ENCODE peak calls at places on chromosomes 11 and 22, in nine cellular contexts. T is stomach; W is K562; H is lower leg skin; R is H7; V is bronchial epithelial cell; A is transverse colon; C is retinal pigment epithelial cell; Y is naive thymus-derived CD4-positive, alpha-beta T cell. B is an unnamed sample.

GRCh38 chr11:118615996-118616395 is 8.6 kb downstream of the PHLDB1 start:
- DNase-seq in T (no peak), V (no peak), Y (no peak), C (no peak), H (no peak), R (no peak), A (no peak), W (no peak), B (no peak)

GRCh38 chr11:118287006-118287405 is 17.5 kb upstream of the CD3E start:
- DNase-seq in A (no peak), W (no peak), Y (no peak), H (no peak), T (no peak), V (peak; percentile 54), C (no peak), R (no peak), B (no peak)

GRCh38 chr22:43988116-43988817 is 33.0 kb downstream of the SAMM50 start:
- DNase-seq in V (no peak), W (no peak), A (no peak), C (no peak), Y (no peak), H (no peak), R (no peak), T (no peak), B (no peak)

GRCh38 chr22:50173221-50173982 is 2.9 kb downstream of the PANX2 start:
- DNase-seq in R (no peak), V (no peak), H (no peak), A (peak; percentile 31), W (no peak), C (no peak), Y (no peak), T (no peak), B (no peak)

GRCh38 chr22:48659393-48659792 is 1168.3 kb downstream of the BRD1 start:
- DNase-seq in A (no peak), W (no peak), H (no peak), C (no peak), V (no peak), T (no peak), Y (no peak), R (peak; percentile 68), B (no peak)

GRCh38 chr22:29096736-29097669 is 24.2 kb downstream of the KREMEN1 start:
- DNase-seq in V (peak; percentile 13), R (peak; percentile 31), C (no peak), Y (no peak), W (peak; percentile 21), T (peak; percentile 64), H (no peak), A (no peak), B (no peak)

GRCh38 chr22:21587803-21588611 is 20.5 kb downstream of the UBE2L3 start:
- DNase-seq in V (no peak), T (no peak), Y (no peak), R (peak; percentile 14), A (peak; percentile 22), W (no peak), C (no peak), H (no peak), B (no peak)

GRCh38 chr11:86990520-86990919 is 35.3 kb upstream of the FZD4 start:
- DNase-seq in T (no peak), A (no peak), H (no peak), V (peak; percentile 86), Y (no peak), W (no peak), C (peak; percentile 97), R (peak; percentile 55), B (no peak)

GRCh38 chr11:115112779-115113178 is 391.4 kb downstream of the CADM1 start:
- DNase-seq in A (no peak), V (no peak), T (no peak), Y (no peak), H (no peak), R (no peak), C (no peak), W (no peak), B (no peak)

GRCh38 chr11:1305063-1305495 is 4.4 kb downstream of the TOLLIP start:
- DNase-seq in H (no peak), C (no peak), A (no peak), R (no peak), Y (no peak), V (no peak), W (no peak), T (peak; percentile 24), B (no peak)
- H3K4me3 ChIP-seq in H (no peak overlapping the region), C (no peak overlapping the region), A (no peak overlapping the region), R (no peak overlapping the region), Y (no peak overlapping the region), V (no peak overlapping the region), W (no peak overlapping the region), T (no peak overlapping the region), B (no peak overlapping the region)

DNA sequence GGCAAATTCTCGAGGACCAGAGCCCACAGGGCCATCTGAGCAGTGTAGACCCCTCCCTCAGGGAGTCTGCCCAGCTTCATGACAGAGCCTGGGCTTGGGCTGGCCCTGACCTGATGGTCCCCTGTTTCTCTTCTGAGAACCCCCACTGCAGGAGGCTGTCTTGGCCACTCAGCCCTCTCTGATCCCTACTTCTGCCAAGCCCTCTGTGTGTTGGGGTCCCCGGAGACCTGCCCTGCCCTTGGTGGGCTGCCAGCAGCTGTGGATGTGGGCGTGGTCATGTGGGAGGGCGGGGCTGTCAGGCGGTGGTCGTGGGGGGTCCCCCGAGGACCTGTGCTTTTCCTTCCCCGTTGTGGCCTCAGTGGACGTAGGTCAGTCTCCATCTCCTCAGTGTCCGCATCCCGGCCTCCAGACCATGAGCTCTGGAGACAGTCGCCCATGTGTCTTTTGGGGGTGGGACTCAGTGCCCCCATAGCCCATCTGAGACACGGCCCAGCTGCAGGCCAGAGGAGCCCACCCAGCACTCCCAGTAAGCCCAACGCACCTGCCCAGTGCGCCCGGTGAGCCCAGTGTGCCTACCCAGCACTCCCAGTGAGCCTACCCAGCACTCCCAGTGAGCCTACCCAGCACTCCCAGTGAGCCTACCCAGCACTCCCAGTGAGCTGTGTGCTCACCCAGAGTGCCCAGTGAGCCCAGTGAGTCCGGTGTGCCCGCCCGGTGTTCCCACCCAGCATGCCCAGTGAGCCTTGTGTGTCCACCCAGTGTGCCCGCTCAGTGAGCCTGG is 409.2 kb downstream of the TBC1D22A start:
- DNase-seq in R (no peak), C (no peak), T (no peak), H (no peak), Y (no peak), A (peak; percentile 4), W (no peak), V (no peak), B (no peak)
- H3K4me3 ChIP-seq in R (no peak overlapping the region), C (no peak overlapping the region), T (no peak overlapping the region), H (no peak overlapping the region), Y (no peak overlapping the region), A (no peak overlapping the region), W (no peak overlapping the region), V (no peak overlapping the region), B (no peak overlapping the region)

GRCh38 chr11:65945941-65946558 is 770 bp downstream of the TSGA10IP start:
- DNase-seq in Y (no peak), V (no peak), W (no peak), H (no peak), T (no peak), A (no peak), C (no peak), R (peak; percentile 80), B (no peak)

GRCh38 chr11:65947603-65948125 is 2.4 kb downstream of the TSGA10IP start:
- DNase-seq in V (no peak), T (no peak), H (no peak), R (no peak), W (no peak), C (no peak), A (no peak), Y (no peak), B (no peak)

GRCh38 chr11:65947133-65947532 is 1.9 kb downstream of the TSGA10IP start:
- DNase-seq in A (no peak), H (no peak), W (no peak), C (no peak), T (no peak), V (no peak), R (peak; percentile 81), Y (no peak), B (no peak)

GRCh38 chr11:65945430-65945911 is at the start of gene TSGA10IP:
- DNase-seq in A (no peak), Y (no peak), C (no peak), V (no peak), W (no peak), H (no peak), R (peak; percentile 93), T (no peak), B (no peak)

DNA sequence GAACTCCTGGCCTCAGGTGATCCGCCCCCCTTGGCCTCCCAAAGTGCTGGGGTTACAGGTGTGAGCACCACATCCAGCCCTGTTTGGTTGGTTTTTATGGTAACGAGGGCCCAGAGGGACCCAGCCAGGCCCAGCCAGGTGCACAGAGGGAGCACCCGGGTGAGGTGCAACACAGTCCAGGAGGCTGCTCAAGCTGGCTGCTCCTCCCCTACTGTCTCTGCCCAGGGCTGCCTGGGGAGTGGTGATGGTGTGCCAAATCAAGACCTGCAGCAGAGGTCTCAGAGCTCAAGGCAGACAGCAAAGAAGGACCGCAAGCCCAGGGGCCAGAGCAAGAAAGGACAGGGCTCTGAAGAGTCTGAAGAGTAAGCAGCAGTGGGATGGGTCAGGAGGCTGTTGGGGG is 1.4 kb downstream of the TSGA10IP start:
- DNase-seq in T (no peak), W (no peak), A (no peak), C (no peak), V (no peak), R (peak; percentile 65), Y (no peak), H (no peak), B (no peak)
- H3K4me3 ChIP-seq in T (no peak overlapping the region), W (no peak overlapping the region), A (no peak overlapping the region), C (no peak overlapping the region), V (no peak overlapping the region), R (no peak overlapping the region), Y (no peak overlapping the region), H (no peak overlapping the region), B (no peak overlapping the region)

DNA sequence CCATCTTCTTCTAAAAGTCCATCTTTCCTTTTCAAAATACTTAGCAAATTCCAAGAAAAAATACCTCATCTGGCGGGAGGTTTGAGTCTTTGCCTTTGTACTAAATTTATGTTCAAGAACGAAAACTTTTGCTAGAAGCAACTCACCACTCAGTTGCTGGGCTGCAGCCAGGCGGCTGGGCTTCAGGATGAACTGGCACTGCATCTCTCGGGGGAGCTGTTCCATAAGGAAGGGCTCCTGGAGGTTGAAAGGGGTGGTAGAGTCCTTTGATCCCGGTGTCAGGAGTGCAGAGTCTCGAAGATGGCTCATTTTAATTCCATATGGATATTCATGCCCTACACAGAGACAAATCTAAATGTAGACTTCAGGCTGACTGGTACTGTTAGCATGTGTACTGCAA is 105.8 kb downstream of the ARHGAP20 start:
- DNase-seq in H (no peak), R (peak; percentile 57), W (no peak), T (no peak), V (no peak), C (no peak), Y (no peak), A (no peak), B (no peak)
- H3K4me3 ChIP-seq in H (no peak overlapping the region), R (no peak overlapping the region), W (no peak overlapping the region), T (no peak overlapping the region), V (no peak overlapping the region), C (no peak overlapping the region), Y (no peak overlapping the region), A (no peak overlapping the region), B (no peak overlapping the region)

DNA sequence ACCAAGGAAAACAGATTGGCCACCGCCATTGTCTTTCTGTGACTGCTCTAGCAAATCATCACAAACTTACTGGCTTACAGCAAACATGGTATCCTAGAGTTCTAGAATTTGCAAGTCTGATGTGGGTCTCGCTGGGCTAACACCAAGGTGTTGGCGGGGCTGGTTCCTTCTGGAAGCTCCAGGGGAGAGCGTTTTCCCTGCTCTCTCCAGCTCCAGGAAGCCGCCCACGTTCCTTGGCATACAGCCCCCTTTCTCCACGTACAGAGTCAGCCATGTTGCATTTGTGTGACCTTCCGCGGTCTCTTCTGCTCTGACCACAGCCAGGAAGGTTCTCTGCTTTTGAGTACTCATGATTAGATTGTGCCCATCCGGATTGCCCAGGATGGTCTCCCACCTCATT is 27.5 kb downstream of the TBC1D22A start:
- DNase-seq in V (no peak), C (no peak), H (no peak), A (no peak), W (no peak), R (no peak), Y (no peak), T (no peak), B (no peak)
- H3K4me3 ChIP-seq in V (no peak overlapping the region), C (no peak overlapping the region), H (no peak overlapping the region), A (no peak overlapping the region), W (no peak overlapping the region), R (no peak overlapping the region), Y (no peak overlapping the region), T (no peak overlapping the region), B (no peak overlapping the region)

B was measured in left ventricle myocardium inferior.